ENCODE peak calls at places on chromosomes 16 and 17, in seven cellular contexts. One of them, this sample, is unnamed.

GRCh38 chr16:27640277-27640600 is 90.3 kb downstream of the KATNIP start:
- DNase-seq in K562: no peak
- DNase-seq in tibial nerve: no peak
- DNase-seq in astrocyte of the spinal cord: no peak
- DNase-seq in neural crest cell: no peak
- DNase-seq in BJ: no peak
- DNase-seq in body of pancreas: no peak
- DNase-seq in this sample: no peak

GRCh38 chr16:1026057-1026783 is 44.6 kb downstream of the SOX8 start:
- DNase-seq in K562: no peak
- DNase-seq in tibial nerve: no peak
- DNase-seq in astrocyte of the spinal cord: no peak
- DNase-seq in neural crest cell: no peak
- DNase-seq in BJ: no peak
- DNase-seq in body of pancreas: no peak
- DNase-seq in this sample: no peak

GRCh38 chr17:50072925-50073324 is 17.0 kb downstream of the ITGA3 start:
- DNase-seq in K562: no peak
- DNase-seq in tibial nerve: no peak
- DNase-seq in astrocyte of the spinal cord: no peak
- DNase-seq in neural crest cell: no peak
- DNase-seq in BJ: no peak
- DNase-seq in body of pancreas: no peak
- DNase-seq in this sample: no peak

GRCh38 chr16:31077024-31077423 is 2.8 kb downstream of the ZNF646 start:
- DNase-seq in K562: no peak
- DNase-seq in tibial nerve: no peak
- DNase-seq in astrocyte of the spinal cord: no peak
- DNase-seq in neural crest cell: no peak
- DNase-seq in BJ: no peak
- DNase-seq in body of pancreas: no peak
- DNase-seq in this sample: no peak

GRCh38 chr16:19844945-19845641 is 39.6 kb downstream of the GPRC5B start:
- DNase-seq in K562: peak
- DNase-seq in tibial nerve: no peak
- DNase-seq in astrocyte of the spinal cord: peak
- DNase-seq in neural crest cell: no peak
- DNase-seq in BJ: peak
- DNase-seq in body of pancreas: no peak
- DNase-seq in this sample: no peak

GRCh38 chr17:82615084-82616020 is 32.9 kb downstream of the WDR45B start:
- DNase-seq in K562: no peak
- DNase-seq in tibial nerve: no peak
- DNase-seq in astrocyte of the spinal cord: no peak
- DNase-seq in neural crest cell: no peak
- DNase-seq in BJ: no peak
- DNase-seq in body of pancreas: no peak
- DNase-seq in this sample: no peak

GRCh38 chr17:6090253-6090652 is 20.1 kb downstream of the WSCD1 start:
- DNase-seq in K562: no peak
- DNase-seq in tibial nerve: no peak
- DNase-seq in astrocyte of the spinal cord: no peak
- DNase-seq in neural crest cell: no peak
- DNase-seq in BJ: no peak
- DNase-seq in body of pancreas: no peak
- DNase-seq in this sample: no peak

GRCh38 chr17:46772013-46772878 is 46.2 kb downstream of the WNT3 start:
- DNase-seq in K562: no peak
- DNase-seq in tibial nerve: no peak
- DNase-seq in astrocyte of the spinal cord: no peak
- DNase-seq in neural crest cell: peak
- DNase-seq in BJ: no peak
- DNase-seq in body of pancreas: peak
- DNase-seq in this sample: no peak

GRCh38 chr17:1649844-1650409 is at the start of gene RILP:
- DNase-seq in K562: peak
- DNase-seq in tibial nerve: peak
- DNase-seq in astrocyte of the spinal cord: peak
- DNase-seq in neural crest cell: no peak
- DNase-seq in BJ: no peak
- DNase-seq in body of pancreas: peak
- DNase-seq in this sample: peak

GRCh38 chr17:31453896-31454295 is 62.4 kb downstream of the RAB11FIP4 start:
- DNase-seq in K562: no peak
- DNase-seq in tibial nerve: no peak
- DNase-seq in astrocyte of the spinal cord: no peak
- DNase-seq in neural crest cell: no peak
- DNase-seq in BJ: no peak
- DNase-seq in body of pancreas: no peak
- DNase-seq in this sample: no peak

GRCh38 chr17:80963812-80964211 is 27.8 kb upstream of the CHMP6 start:
- DNase-seq in K562: no peak
- DNase-seq in tibial nerve: no peak
- DNase-seq in astrocyte of the spinal cord: no peak
- DNase-seq in neural crest cell: no peak
- DNase-seq in BJ: no peak
- DNase-seq in body of pancreas: no peak
- DNase-seq in this sample: no peak

GRCh38 chr17:80380068-80381061 is 34.6 kb upstream of the ENDOV start:
- DNase-seq in K562: no peak
- DNase-seq in tibial nerve: no peak
- DNase-seq in astrocyte of the spinal cord: no peak
- DNase-seq in neural crest cell: no peak
- DNase-seq in BJ: no peak
- DNase-seq in body of pancreas: no peak
- DNase-seq in this sample: no peak

GRCh38 chr17:62860962-62861873 is 53.1 kb upstream of the MARCHF10 start:
- DNase-seq in K562: no peak
- DNase-seq in tibial nerve: no peak
- DNase-seq in astrocyte of the spinal cord: peak
- DNase-seq in neural crest cell: no peak
- DNase-seq in BJ: no peak
- DNase-seq in body of pancreas: no peak
- DNase-seq in this sample: no peak

GRCh38 chr17:4074831-4075495 is 67.9 kb downstream of the ZZEF1 start:
- DNase-seq in K562: peak
- DNase-seq in tibial nerve: no peak
- DNase-seq in astrocyte of the spinal cord: peak
- DNase-seq in neural crest cell: no peak
- DNase-seq in BJ: no peak
- DNase-seq in body of pancreas: peak
- DNase-seq in this sample: no peak

GRCh38 chr17:73304971-73305786 is 6.6 kb downstream of the CDC42EP4 start:
- DNase-seq in K562: peak
- DNase-seq in tibial nerve: no peak
- DNase-seq in astrocyte of the spinal cord: peak
- DNase-seq in neural crest cell: no peak
- DNase-seq in BJ: peak
- DNase-seq in body of pancreas: peak
- DNase-seq in this sample: no peak

GRCh38 chr16:12096162-12096781 is 119.7 kb downstream of the SNX29 start:
- DNase-seq in K562: no peak
- DNase-seq in tibial nerve: no peak
- DNase-seq in astrocyte of the spinal cord: peak
- DNase-seq in neural crest cell: no peak
- DNase-seq in BJ: no peak
- DNase-seq in body of pancreas: no peak
- DNase-seq in this sample: no peak

GRCh38 chr17:63398680-63399079 is 47.4 kb downstream of the CYB561 start:
- DNase-seq in K562: no peak
- DNase-seq in tibial nerve: no peak
- DNase-seq in astrocyte of the spinal cord: peak
- DNase-seq in neural crest cell: no peak
- DNase-seq in BJ: no peak
- DNase-seq in body of pancreas: no peak
- DNase-seq in this sample: no peak

GRCh38 chr17:50365649-50366393 is 7.2 kb downstream of the MRPL27 start:
- DNase-seq in K562: no peak
- DNase-seq in tibial nerve: no peak
- DNase-seq in astrocyte of the spinal cord: no peak
- DNase-seq in neural crest cell: no peak
- DNase-seq in BJ: no peak
- DNase-seq in body of pancreas: no peak
- DNase-seq in this sample: no peak

GRCh38 chr17:40552806-40553693 is 12.2 kb downstream of the CCR7 start:
- DNase-seq in K562: no peak
- DNase-seq in tibial nerve: no peak
- DNase-seq in astrocyte of the spinal cord: no peak
- DNase-seq in neural crest cell: no peak
- DNase-seq in BJ: no peak
- DNase-seq in body of pancreas: peak
- DNase-seq in this sample: no peak

GRCh38 chr17:54426287-54426886 is 474.3 kb upstream of the TOM1L1 start:
- DNase-seq in K562: no peak
- DNase-seq in tibial nerve: no peak
- DNase-seq in astrocyte of the spinal cord: no peak
- DNase-seq in neural crest cell: peak
- DNase-seq in BJ: no peak
- DNase-seq in body of pancreas: no peak
- DNase-seq in this sample: no peak

GRCh38 chr17:72421128-72422092 is 300.6 kb downstream of the SOX9 start:
- DNase-seq in K562: no peak
- DNase-seq in tibial nerve: no peak
- DNase-seq in astrocyte of the spinal cord: peak
- DNase-seq in neural crest cell: no peak
- DNase-seq in BJ: peak
- DNase-seq in body of pancreas: peak
- DNase-seq in this sample: no peak

GRCh38 chr17:12727076-12727750 is 61.5 kb downstream of the MYOCD start:
- DNase-seq in K562: no peak
- DNase-seq in tibial nerve: no peak
- DNase-seq in astrocyte of the spinal cord: peak
- DNase-seq in neural crest cell: no peak
- DNase-seq in BJ: peak
- DNase-seq in body of pancreas: no peak
- DNase-seq in this sample: no peak

GRCh38 chr17:46783031-46783593 is 35.4 kb downstream of the WNT3 start:
- DNase-seq in K562: no peak
- DNase-seq in tibial nerve: no peak
- DNase-seq in astrocyte of the spinal cord: no peak
- DNase-seq in neural crest cell: no peak
- DNase-seq in BJ: no peak
- DNase-seq in body of pancreas: peak
- DNase-seq in this sample: no peak

GRCh38 chr17:57357830-57358426 is 101.6 kb downstream of the MSI2 start:
- DNase-seq in K562: no peak
- DNase-seq in tibial nerve: no peak
- DNase-seq in astrocyte of the spinal cord: no peak
- DNase-seq in neural crest cell: no peak
- DNase-seq in BJ: no peak
- DNase-seq in body of pancreas: no peak
- DNase-seq in this sample: no peak

GRCh38 chr17:15965510-15965909 is 20.6 kb downstream of the ADORA2B start:
- DNase-seq in K562: no peak
- DNase-seq in tibial nerve: no peak
- DNase-seq in astrocyte of the spinal cord: no peak
- DNase-seq in neural crest cell: no peak
- DNase-seq in BJ: no peak
- DNase-seq in body of pancreas: no peak
- DNase-seq in this sample: no peak
- TF ChIP-seq CTCF in K562: no peak
- TF ChIP-seq CTCF in tibial nerve: no peak
- TF ChIP-seq CTCF in astrocyte of the spinal cord: no peak
- TF ChIP-seq CTCF in neural crest cell: no peak
- TF ChIP-seq CTCF in BJ: no peak
- TF ChIP-seq CTCF in body of pancreas: no peak
- TF ChIP-seq CTCF in this sample: no peak

DNA sequence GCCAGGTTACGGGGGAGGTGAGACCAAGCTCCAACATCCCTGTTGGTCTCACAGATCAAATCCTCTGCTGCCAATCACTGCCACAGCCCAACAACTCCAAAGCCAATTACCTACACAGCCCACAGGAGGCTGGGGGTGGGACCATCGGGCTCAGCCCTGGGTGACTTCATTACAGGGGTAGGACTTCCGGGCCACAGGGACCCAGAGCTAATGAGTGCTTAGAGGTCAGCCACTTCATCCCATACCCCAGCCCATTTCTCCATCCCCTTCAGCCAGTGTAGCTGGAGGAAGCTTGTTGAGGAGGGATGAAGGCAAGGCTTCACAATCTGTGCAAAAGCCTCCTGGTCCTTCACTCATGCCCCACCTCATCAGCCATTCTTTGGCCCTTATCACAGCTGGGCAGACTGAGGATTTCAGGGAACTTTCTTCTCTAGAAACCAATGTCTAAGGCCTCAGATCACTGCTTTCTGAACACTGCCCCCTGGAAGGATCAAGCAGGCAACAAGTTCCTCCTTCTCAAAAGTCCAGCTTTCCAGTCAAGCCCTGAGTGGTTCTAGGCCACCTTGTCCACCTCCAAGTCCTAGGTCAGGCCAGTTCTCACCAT is 5.8 kb downstream of the FOXN1 start:
- DNase-seq in K562: peak
- DNase-seq in tibial nerve: no peak
- DNase-seq in astrocyte of the spinal cord: no peak
- DNase-seq in neural crest cell: no peak
- DNase-seq in BJ: no peak
- DNase-seq in body of pancreas: no peak
- DNase-seq in this sample: no peak
- TF ChIP-seq CTCF in K562: no peak
- TF ChIP-seq CTCF in tibial nerve: no peak
- TF ChIP-seq CTCF in astrocyte of the spinal cord: no peak
- TF ChIP-seq CTCF in neural crest cell: no peak
- TF ChIP-seq CTCF in BJ: no peak
- TF ChIP-seq CTCF in body of pancreas: no peak
- TF ChIP-seq CTCF in this sample: no peak

GRCh38 chr16:5062790-5063765 is 2.7 kb downstream of the C16orf89 start:
- DNase-seq in K562: no peak
- DNase-seq in tibial nerve: no peak
- DNase-seq in astrocyte of the spinal cord: no peak
- DNase-seq in neural crest cell: no peak
- DNase-seq in BJ: no peak
- DNase-seq in body of pancreas: no peak
- DNase-seq in this sample: no peak
- TF ChIP-seq CTCF in K562: no peak
- TF ChIP-seq CTCF in tibial nerve: no peak
- TF ChIP-seq CTCF in astrocyte of the spinal cord: no peak
- TF ChIP-seq CTCF in neural crest cell: no peak
- TF ChIP-seq CTCF in BJ: no peak
- TF ChIP-seq CTCF in body of pancreas: no peak
- TF ChIP-seq CTCF in this sample: no peak

GRCh38 chr16:84182680-84183571 is 3.9 kb downstream of the TAF1C start:
- DNase-seq in K562: no peak
- DNase-seq in tibial nerve: no peak
- DNase-seq in astrocyte of the spinal cord: no peak
- DNase-seq in neural crest cell: no peak
- DNase-seq in BJ: no peak
- DNase-seq in body of pancreas: no peak
- DNase-seq in this sample: no peak
- TF ChIP-seq CTCF in K562: no peak
- TF ChIP-seq CTCF in tibial nerve: no peak
- TF ChIP-seq CTCF in astrocyte of the spinal cord: no peak
- TF ChIP-seq CTCF in neural crest cell: no peak
- TF ChIP-seq CTCF in BJ: no peak
- TF ChIP-seq CTCF in body of pancreas: no peak
- TF ChIP-seq CTCF in this sample: no peak

GRCh38 chr17:79331492-79331891 is 256.9 kb downstream of the ENGASE start:
- DNase-seq in K562: no peak
- DNase-seq in tibial nerve: no peak
- DNase-seq in astrocyte of the spinal cord: no peak
- DNase-seq in neural crest cell: no peak
- DNase-seq in BJ: no peak
- DNase-seq in body of pancreas: no peak
- DNase-seq in this sample: no peak
- TF ChIP-seq CTCF in K562: no peak
- TF ChIP-seq CTCF in tibial nerve: no peak
- TF ChIP-seq CTCF in astrocyte of the spinal cord: no peak
- TF ChIP-seq CTCF in neural crest cell: no peak
- TF ChIP-seq CTCF in BJ: no peak
- TF ChIP-seq CTCF in body of pancreas: no peak
- TF ChIP-seq CTCF in this sample: no peak